ENCODE peak calls at places on chromosome 21, in four cellular contexts. G is H1, Y is SK-N-SH, S is K562. V is an unnamed sample.

GRCh38 chr21:36456714-36457399 is 23.1 kb downstream of the CLDN14 start:
- DNase-seq in Y (no peak), G (no peak), S (no peak), V (no peak)

GRCh38 chr21:28298251-28298672 is 694.4 kb downstream of the LTN1 start:
- DNase-seq in G (no peak), S (no peak), Y (no peak), V (no peak)

GRCh38 chr21:28207776-28208175 is 784.9 kb downstream of the LTN1 start:
- DNase-seq in S (no peak), G (no peak), Y (peak; percentile 12), V (no peak)

GRCh38 chr21:43806017-43806710 is 16.8 kb downstream of the RRP1 start:
- DNase-seq in S (no peak), Y (no peak), G (no peak), V (no peak)

GRCh38 chr21:15171546-15171945 is 106.7 kb upstream of the NRIP1 start:
- DNase-seq in G (no peak), Y (no peak), S (no peak), V (no peak)

GRCh38 chr21:44510508-44511218 is 29.3 kb downstream of the KRTAP10-1 start:
- DNase-seq in Y (peak; percentile 83), G (peak; percentile 91), S (peak; percentile 90), V (peak; percentile 29)

GRCh38 chr21:23003951-23004350 is 2005.7 kb downstream of the NCAM2 start:
- DNase-seq in S (no peak), Y (no peak), G (no peak), V (no peak)

GRCh38 chr21:27388835-27389234 is 421.9 kb upstream of the ADAMTS5 start:
- DNase-seq in G (no peak), Y (no peak), S (no peak), V (no peak)

GRCh38 chr21:35226960-35227741 is 178.0 kb upstream of the RUNX1 start:
- DNase-seq in Y (no peak), G (no peak), S (no peak), V (no peak)

GRCh38 chr21:31447477-31447876 is 103.4 kb upstream of the TIAM1 start:
- DNase-seq in S (no peak), Y (no peak), G (no peak), V (no peak)

GRCh38 chr21:38323721-38324591 is 67.2 kb downstream of the KCNJ15 start:
- DNase-seq in S (no peak), G (no peak), Y (no peak), V (no peak)

GRCh38 chr21:29953072-29953471 is 13.3 kb upstream of the GRIK1 start:
- DNase-seq in S (no peak), G (no peak), Y (no peak), V (no peak)

GRCh38 chr21:44874497-44875331 is 1.2 kb upstream of the PTTG1IP start:
- DNase-seq in Y (no peak), G (peak; percentile 73), S (no peak), V (no peak)

GRCh38 chr21:43311303-43311817 is 115.6 kb downstream of the SIK1 start:
- DNase-seq in Y (no peak), S (no peak), G (no peak), V (no peak)

GRCh38 chr21:37700641-37701202 is 215.5 kb downstream of the KCNJ6 start:
- DNase-seq in S (peak; percentile 80), G (peak; percentile 48), Y (peak; percentile 76), V (peak; percentile 73)

GRCh38 chr21:44423941-44424607 is 31.2 kb upstream of the LRRC3 start:
- DNase-seq in Y (no peak), S (no peak), G (no peak), V (no peak)

GRCh38 chr21:44583800-44584147 is 3.4 kb upstream of the KRTAP10-5 start:
- DNase-seq in G (no peak), S (no peak), Y (no peak), V (no peak)

GRCh38 chr21:15023782-15024181 is 41.0 kb downstream of the NRIP1 start:
- DNase-seq in G (no peak), S (no peak), Y (no peak), V (no peak)

GRCh38 chr21:38925923-38926322 is 120.2 kb downstream of the ETS2 start:
- DNase-seq in G (no peak), S (no peak), Y (no peak), V (no peak)

GRCh38 chr21:38914531-38915385 is 109.0 kb downstream of the ETS2 start:
- DNase-seq in S (no peak), G (peak; percentile 51), Y (no peak), V (peak; percentile 28)

GRCh38 chr21:37207441-37208009 is 59.6 kb downstream of the VPS26C start:
- DNase-seq in G (no peak), Y (peak; percentile 47), S (no peak), V (peak; percentile 59)

DNA sequence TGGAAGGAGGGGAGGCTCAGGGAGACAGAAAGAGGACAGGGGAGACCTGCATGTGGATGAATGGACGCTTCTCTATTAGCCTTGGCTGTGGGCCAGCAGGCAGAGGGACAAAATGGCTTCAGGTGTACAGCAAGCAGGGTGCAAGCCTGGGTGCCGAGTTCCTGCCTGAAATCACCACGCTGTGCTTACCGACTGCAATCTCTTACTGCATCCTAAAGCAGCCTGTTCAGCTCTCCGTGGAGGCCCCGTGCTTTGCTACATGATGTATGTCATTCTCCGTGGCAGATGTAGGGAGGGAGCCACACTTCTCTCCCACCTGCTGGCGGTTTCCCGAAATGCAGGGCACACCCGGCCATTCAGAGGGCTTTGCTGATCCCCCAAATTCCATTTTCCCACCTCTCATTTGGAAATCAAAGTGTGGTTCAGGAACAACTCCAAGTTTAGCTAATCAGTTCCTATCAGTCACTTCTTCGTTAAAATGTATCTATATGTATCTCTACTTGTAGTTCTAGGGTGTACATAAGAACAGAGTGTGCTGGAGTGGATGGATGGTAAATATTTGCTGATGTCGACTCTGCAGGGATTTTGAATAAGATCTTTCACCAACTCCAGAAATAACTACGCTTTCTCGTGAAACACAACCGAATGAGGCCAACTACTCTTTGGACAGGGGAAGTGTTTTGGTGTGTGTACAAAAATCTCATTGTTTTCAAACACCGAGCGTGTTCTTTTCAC is 122.3 kb upstream of the BACE2 start:
- DNase-seq in S (peak; percentile 32), G (peak; percentile 84), Y (peak; percentile 43), V (no peak)
- TF ChIP-seq MAX in S (no peak), G (no peak), Y (no peak), V (no peak)

GRCh38 chr21:46081862-46082637 is 15.9 kb upstream of the COL6A2 start:
- DNase-seq in Y (no peak), S (no peak), G (no peak), V (no peak)
- H3K36me3 ChIP-seq in Y (no peaks in the 10 kb centered on the region), S (no peaks in the 10 kb centered on the region), G (no peaks in the 10 kb centered on the region), V (no peaks in the 10 kb centered on the region)

GRCh38 chr21:33394260-33394659 is 9.0 kb upstream of the IFNGR2 start:
- DNase-seq in Y (no peak), S (no peak), G (no peak), V (no peak)
- TF ChIP-seq MAX in Y (no peak), S (no peak), G (no peak), V (no peak)

GRCh38 chr21:33411949-33412430 is 8.8 kb downstream of the IFNGR2 start:
- DNase-seq in Y (no peak), G (no peak), S (no peak), V (no peak)
- H3K36me3 ChIP-seq in Y (peaks cover 23% of the 10 kb centered on the region), G (peaks cover 3% of the 10 kb centered on the region), S (peaks cover 43% of the 10 kb centered on the region), V (peaks cover 2% of the 10 kb centered on the region)

GRCh38 chr21:17777321-17777720 is 41.8 kb downstream of the C21orf91 start:
- DNase-seq in G (no peak), Y (no peak), S (no peak), V (no peak)

GRCh38 chr21:17781524-17781923 is 37.6 kb downstream of the C21orf91 start:
- DNase-seq in S (no peak), Y (no peak), G (no peak), V (no peak)

GRCh38 chr21:17780539-17780938 is 38.6 kb downstream of the C21orf91 start:
- DNase-seq in S (no peak), G (no peak), Y (no peak), V (no peak)

GRCh38 chr21:17779486-17779885 is 39.7 kb downstream of the C21orf91 start:
- DNase-seq in S (no peak), Y (no peak), G (no peak), V (no peak)

DNA sequence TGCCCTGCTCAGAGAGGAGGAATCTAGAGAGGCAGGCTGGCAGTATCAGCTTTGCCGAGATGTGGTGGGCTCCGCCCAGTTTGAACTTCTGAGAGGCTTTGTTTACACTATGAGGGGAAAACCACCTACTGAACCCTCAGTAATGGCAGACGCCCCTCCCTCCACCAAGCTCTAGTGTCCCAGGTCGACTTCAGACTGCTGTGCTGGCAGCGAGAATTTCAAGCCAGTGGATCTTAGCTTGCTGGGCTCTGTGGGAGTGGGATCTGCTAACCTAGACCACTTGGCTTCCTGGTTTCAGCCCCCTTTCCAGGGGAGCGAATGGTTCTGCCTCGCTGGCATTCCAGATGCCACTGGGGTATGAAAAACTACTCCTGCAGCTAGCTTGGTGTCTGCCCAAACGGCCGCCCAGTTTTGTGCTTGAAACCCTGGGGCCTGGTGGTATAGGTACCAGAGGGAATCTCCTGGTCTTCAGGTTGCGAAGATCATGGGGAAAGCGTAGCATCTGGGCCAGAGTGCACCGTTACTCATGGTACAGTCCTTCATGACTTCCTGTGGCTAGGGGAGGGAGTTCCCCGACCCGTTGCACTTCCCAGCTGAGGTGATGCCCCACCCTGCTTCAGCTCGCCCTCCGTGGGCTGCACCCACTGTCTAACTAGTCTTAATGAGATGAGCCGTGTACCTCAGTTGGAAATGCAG is 43.6 kb downstream of the C21orf91 start:
- DNase-seq in Y (no peak), G (no peak), S (no peak), V (no peak)
- TF ChIP-seq MAX in Y (no peak), G (no peak), S (no peak), V (no peak)

GRCh38 chr21:21010698-21011097 is 12.5 kb downstream of the NCAM2 start:
- DNase-seq in G (no peak), Y (no peak), S (no peak), V (no peak)

GRCh38 chr21:21007606-21008005 is 9.4 kb downstream of the NCAM2 start:
- DNase-seq in G (no peak), S (no peak), Y (no peak), V (no peak)

DNA sequence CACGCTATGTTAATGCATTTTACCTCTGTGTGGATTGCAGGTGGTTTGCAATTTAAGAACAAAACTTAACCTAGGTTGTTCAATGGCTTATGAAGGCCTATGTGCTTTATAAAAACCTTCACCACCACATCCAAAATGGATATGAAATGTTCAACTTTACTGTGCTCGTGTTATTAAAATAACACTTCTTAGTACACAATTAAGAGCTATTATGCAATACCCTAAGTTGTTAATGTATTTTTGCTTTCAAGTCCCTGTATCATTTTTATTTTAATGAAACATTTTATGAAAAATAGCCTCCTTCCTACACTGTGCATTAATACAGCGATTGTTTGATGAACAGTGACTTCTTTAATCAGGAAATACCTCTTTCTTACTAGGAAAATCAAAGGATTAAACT is 12.0 kb downstream of the NCAM2 start:
- DNase-seq in G (no peak), S (no peak), Y (no peak), V (no peak)
- H3K36me3 ChIP-seq in G (no peaks in the 10 kb centered on the region), S (no peaks in the 10 kb centered on the region), Y (no peaks in the 10 kb centered on the region), V (no peaks in the 10 kb centered on the region)

V was measured in HCT116.